ENCODE peak calls at places on chromosomes 7 and 10, in six cellular contexts. O, C, Y, R, N and K are unnamed samples.

GRCh38 chr7:26477381-26477780 is 185.7 kb downstream of the SNX10 start:
- DNase-seq in O (no peak), C (no peak), Y (no peak), N (no peak), R (no peak), K (no peak)

GRCh38 chr10:13628661-13629060 is 41.9 kb downstream of the PRPF18 start:
- DNase-seq in C (no peak), N (no peak), O (no peak), R (no peak), Y (no peak), K (no peak)

GRCh38 chr7:98867271-98867701 is 2.5 kb downstream of the TMEM130 start:
- DNase-seq in O (no peak), N (peak; percentile 32), Y (no peak), R (peak; percentile 36), C (no peak), K (no peak)

GRCh38 chr7:91876391-91877133 is 3.9 kb downstream of the MTERF1 start:
- DNase-seq in R (peak; percentile 35), N (no peak), Y (no peak), O (no peak), C (no peak), K (peak; percentile 27)

GRCh38 chr7:67937717-67938191 is 941.1 kb downstream of the TYW1 start:
- DNase-seq in R (peak; percentile 1), O (no peak), C (no peak), Y (no peak), N (peak; percentile 40), K (no peak)

GRCh38 chr7:151992375-151992774 is 33.1 kb upstream of the GALNT11 start:
- DNase-seq in N (peak; percentile 64), C (peak; percentile 58), Y (peak; percentile 11), R (no peak), O (peak; percentile 77), K (peak; percentile 48)

GRCh38 chr7:155007947-155008346 is 5.0 kb upstream of the PAXIP1 start:
- DNase-seq in C (no peak), N (no peak), O (peak; percentile 77), R (no peak), Y (no peak), K (no peak)

GRCh38 chr10:132335189-132336063 is 3.4 kb downstream of the LRRC27 start:
- DNase-seq in C (peak; percentile 61), Y (no peak), O (peak; percentile 89), N (no peak), R (no peak), K (no peak)

GRCh38 chr10:92181575-92181974 is 109.3 kb downstream of the CPEB3 start:
- DNase-seq in Y (peak; percentile 23), R (no peak), N (no peak), O (peak; percentile 11), C (no peak), K (peak; percentile 9)
- TF ChIP-seq CTCF in Y (peak; percentile 37), R (peak; percentile 14), N (peak; percentile 24), O (no peak), C (no peak), K (no peak)

DNA sequence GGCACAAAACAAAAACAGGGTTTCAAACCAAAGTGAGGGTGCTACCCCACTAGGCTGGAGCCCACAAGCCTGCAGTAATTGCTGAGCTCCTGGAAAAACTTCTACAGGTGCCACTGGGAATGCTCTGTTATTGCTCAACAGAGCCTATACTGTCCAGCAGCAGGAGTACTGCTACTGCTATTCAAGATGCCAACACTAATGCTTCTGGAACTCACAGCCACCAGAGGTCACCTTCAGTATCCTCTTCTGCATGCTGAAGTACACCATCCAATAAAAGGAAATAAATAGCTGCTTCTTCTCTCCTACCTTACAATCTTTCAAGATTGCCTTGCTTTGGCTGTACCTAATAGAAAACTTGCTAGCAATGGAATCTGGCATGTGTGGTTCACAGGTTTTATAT is 222.0 kb downstream of the LRRN3 start:
- DNase-seq in R (peak; percentile 18), Y (no peak), O (no peak), C (no peak), N (no peak), K (peak; percentile 13)
- TF ChIP-seq CTCF in R (no peak), Y (peak; percentile 13), O (no peak), C (no peak), N (no peak), K (no peak)

DNA sequence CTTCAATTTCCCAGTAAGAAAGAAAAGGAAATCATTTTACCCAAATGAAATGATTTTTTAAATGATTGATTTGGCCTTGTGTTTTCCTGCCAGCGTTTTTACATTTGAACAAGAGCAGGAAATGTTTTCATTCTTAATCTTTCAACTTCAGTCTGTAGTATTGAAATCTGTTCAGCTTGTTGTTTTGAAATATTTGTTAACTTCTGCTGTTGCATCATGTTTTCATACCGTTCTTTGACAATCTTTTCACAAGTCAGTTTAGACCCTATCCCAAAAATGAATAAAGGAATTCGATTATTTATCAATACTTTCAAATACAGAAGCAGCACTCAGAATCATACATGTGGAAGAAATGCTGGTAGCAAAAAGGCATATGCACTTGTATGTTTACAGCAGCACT is 8.1 kb downstream of the SFR1 start:
- DNase-seq in N (no peak), C (no peak), Y (no peak), R (no peak), O (no peak), K (no peak)
- TF ChIP-seq CTCF in N (no peak), C (no peak), Y (no peak), R (no peak), O (no peak), K (no peak)

DNA sequence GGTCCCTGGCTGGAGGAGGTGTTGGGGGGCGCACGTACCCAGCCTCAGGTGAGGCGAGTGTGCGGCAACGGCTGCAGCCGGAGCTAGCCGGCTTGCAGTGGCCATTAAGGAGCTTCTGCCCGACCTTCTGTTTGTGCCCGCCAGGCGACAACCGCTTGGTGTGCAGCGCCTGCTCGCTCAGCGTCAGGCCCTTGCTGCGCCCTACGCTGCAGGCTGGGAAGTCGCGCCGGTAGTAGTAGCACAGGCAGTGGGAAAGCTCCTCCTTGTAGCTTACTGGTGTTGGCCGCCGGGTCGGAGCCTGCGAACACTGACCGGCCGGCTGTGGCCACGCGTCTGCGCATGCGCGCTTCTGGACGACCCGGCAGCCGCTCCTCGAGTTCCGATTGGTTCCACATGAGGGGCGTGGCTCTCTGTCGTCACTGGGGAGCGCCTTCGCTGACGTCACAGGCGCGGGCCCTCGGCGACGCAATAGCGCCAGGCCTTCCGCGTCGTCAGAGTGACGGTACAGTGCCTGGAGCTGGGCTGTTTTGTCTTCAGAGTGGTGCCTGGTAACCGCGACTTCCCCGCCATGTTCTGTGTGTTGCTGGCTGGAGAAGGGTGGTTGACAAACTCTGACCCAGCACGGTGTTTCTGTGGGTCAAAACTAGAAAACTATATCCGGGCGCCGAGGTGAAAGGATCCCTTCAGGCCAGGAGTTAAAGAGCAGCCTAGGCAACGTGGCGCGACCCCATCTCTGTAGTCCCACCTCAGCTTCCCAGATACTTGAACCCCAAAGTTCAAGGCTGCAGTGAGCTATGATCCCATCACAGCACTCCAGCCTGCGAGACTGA is 76.3 kb upstream of the TMEM248 start:
- DNase-seq in N (peak; percentile 100), C (peak; percentile 99), R (peak; percentile 98), Y (peak; percentile 98), O (peak; percentile 99), K (peak; percentile 97)
- TF ChIP-seq CTCF in N (peak; percentile 46), C (no peak), R (peak; percentile 8), Y (no peak), O (no peak), K (peak; percentile 15)

GRCh38 chr7:122886357-122887081 is at the start of gene CADPS2:
- DNase-seq in R (peak; percentile 36), Y (peak; percentile 47), C (peak; percentile 87), O (no peak), N (peak; percentile 92), K (peak; percentile 93)
- TF ChIP-seq CTCF in R (peak; percentile 3), Y (no peak), C (no peak), O (no peak), N (peak; percentile 62), K (no peak)

GRCh38 chr10:87504667-87505365 is at the start of gene MINPP1:
- DNase-seq in C (peak; percentile 87), N (peak; percentile 77), R (peak; percentile 84), Y (peak; percentile 89), O (peak; percentile 94), K (peak; percentile 76)

GRCh38 chr10:87506988-87507387 is 2.3 kb downstream of the MINPP1 start:
- DNase-seq in C (no peak), Y (no peak), O (no peak), R (no peak), N (no peak), K (no peak)

GRCh38 chr10:87504307-87504666 is 406 bp upstream of the MINPP1 start:
- DNase-seq in R (no peak), O (no peak), N (no peak), C (peak; percentile 15), Y (no peak), K (no peak)

GRCh38 chr10:87505366-87506113 is 847 bp downstream of the MINPP1 start:
- DNase-seq in O (peak; percentile 85), Y (no peak), C (peak; percentile 69), R (peak; percentile 61), N (peak; percentile 63), K (peak; percentile 62)

DNA sequence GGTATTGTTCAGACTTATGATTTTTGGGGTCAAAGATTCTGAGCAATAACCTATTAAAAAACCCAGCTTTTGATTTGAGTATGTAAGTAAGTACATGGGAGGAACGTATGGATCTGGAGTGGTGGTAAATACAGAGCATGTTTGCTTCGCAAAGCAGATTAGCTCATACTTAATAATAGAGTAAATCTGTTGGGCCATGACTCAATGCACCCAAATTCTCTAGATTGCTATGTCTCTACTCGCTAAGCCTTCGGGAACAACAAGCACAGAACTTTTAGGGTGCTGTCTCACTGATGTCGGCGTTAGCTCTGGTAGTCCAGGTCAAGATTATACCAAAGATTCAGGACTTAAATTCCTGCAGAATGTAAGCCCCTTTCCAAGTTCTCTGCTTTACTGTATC is 801 bp upstream of the MINPP1 start:
- DNase-seq in O (no peak), N (no peak), C (no peak), R (peak; percentile 35), Y (no peak), K (no peak)
- TF ChIP-seq CTCF in O (no peak), N (no peak), C (no peak), R (no peak), Y (no peak), K (no peak)

GRCh38 chr10:17787087-17787942 is 21.8 kb upstream of the MRC1 start:
- DNase-seq in O (no peak), R (peak; percentile 97), C (no peak), Y (no peak), N (no peak), K (peak; percentile 90)
- TF ChIP-seq CTCF in O (no peak), R (no peak), C (no peak), Y (no peak), N (no peak), K (no peak)

DNA sequence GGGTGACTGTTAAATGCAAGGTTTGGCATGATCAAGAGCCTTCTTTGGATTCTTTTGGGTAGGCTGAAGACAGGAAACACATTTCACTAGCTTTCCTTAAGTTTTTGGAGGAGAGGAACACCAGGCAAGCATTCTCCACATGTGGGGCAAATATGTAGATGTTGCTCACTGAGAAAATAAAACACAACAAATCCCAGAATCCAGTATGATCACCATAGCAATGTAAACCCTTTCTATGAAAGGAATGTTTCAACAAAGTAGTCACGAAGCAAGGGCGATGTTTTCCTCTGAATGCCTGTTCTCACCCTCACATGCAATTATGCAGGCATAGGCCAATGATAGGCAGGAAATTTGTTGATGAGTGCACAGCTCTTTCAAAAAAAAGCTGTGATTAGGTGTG is 20.4 kb upstream of the CEP41 start:
- DNase-seq in Y (no peak), N (no peak), O (no peak), R (no peak), C (no peak), K (no peak)
- TF ChIP-seq CTCF in Y (no peak), N (no peak), O (no peak), R (no peak), C (no peak), K (no peak)